ENCODE peak calls at places on chromosomes 3 and 15, in eight cellular contexts. Z is astrocyte of the spinal cord, D is psoas muscle, O is A549, W is adrenal gland, H is choroid plexus epithelial cell, V is heart left ventricle, X is HFF-Myc. K is an unnamed sample.

GRCh38 chr3:141610993-141611392 is 124.2 kb downstream of the RASA2 start:
- DNase-seq in Z (no peak), D (no peak), O (no peak), W (no peak), H (no peak), V (no peak), X (no peak), K (no peak)

GRCh38 chr15:67813104-67813634 is 12.1 kb upstream of the SKOR1 start:
- DNase-seq in Z (no peak), D (no peak), O (no peak), W (no peak), H (no peak), V (no peak), X (no peak), K (no peak)

GRCh38 chr15:92881838-92882696 is 18.1 kb upstream of the CHD2 start:
- DNase-seq in Z (peak; percentile 100), D (peak; percentile 99), O (peak; percentile 99), W (peak; percentile 98), H (peak; percentile 100), V (peak; percentile 99), X (peak; percentile 99), K (peak; percentile 100)

GRCh38 chr3:141840737-141841544 is 35.5 kb upstream of the ATP1B3 start:
- DNase-seq in Z (peak; percentile 76), D (no peak), O (no peak), W (no peak), H (peak; percentile 6), V (no peak), X (no peak), K (peak; percentile 86)

GRCh38 chr3:27279153-27279552 is 90.0 kb downstream of the NEK10 start:
- DNase-seq in Z (peak; percentile 14), D (no peak), O (no peak), W (no peak), H (peak; percentile 58), V (no peak), X (no peak), K (peak; percentile 45)

GRCh38 chr3:73080201-73080966 is 18.9 kb downstream of the EBLN2 start:
- DNase-seq in Z (no peak), D (no peak), O (no peak), W (no peak), H (no peak), V (no peak), X (no peak), K (no peak)

GRCh38 chr3:47890832-47891620 is 88.1 kb downstream of the DHX30 start:
- DNase-seq in Z (no peak), D (peak; percentile 40), O (no peak), W (no peak), H (no peak), V (no peak), X (no peak), K (peak; percentile 24)

GRCh38 chr3:184679056-184679502 is 32.8 kb downstream of the MAGEF1 start:
- DNase-seq in Z (no peak), D (peak; percentile 62), O (no peak), W (no peak), H (peak; percentile 20), V (peak; percentile 84), X (no peak), K (peak; percentile 6)

GRCh38 chr3:50194903-50195500 is 3.6 kb downstream of the GNAT1 start:
- DNase-seq in Z (no peak), D (no peak), O (no peak), W (no peak), H (no peak), V (no peak), X (no peak), K (peak; percentile 11)

GRCh38 chr15:92018535-92019239 is 165.2 kb downstream of the SLCO3A1 start:
- DNase-seq in Z (no peak), D (no peak), O (no peak), W (no peak), H (no peak), V (peak; percentile 59), X (no peak), K (no peak)

GRCh38 chr15:80991446-80991845 is 1.8 kb upstream of the MESD start:
- DNase-seq in Z (no peak), D (peak; percentile 61), O (no peak), W (no peak), H (peak; percentile 72), V (no peak), X (no peak), K (peak; percentile 85)

GRCh38 chr3:109559389-109559788 is 222.0 kb upstream of the DPPA4 start:
- DNase-seq in Z (no peak), D (no peak), O (no peak), W (no peak), H (no peak), V (no peak), X (no peak), K (no peak)

GRCh38 chr3:170470063-170471006 is 51.7 kb downstream of the CLDN11 start:
- DNase-seq in Z (peak; percentile 65), D (no peak), O (no peak), W (no peak), H (peak; percentile 65), V (no peak), X (peak; percentile 67), K (peak; percentile 22)

GRCh38 chr3:143166376-143166775 is 46.8 kb downstream of the CHST2 start:
- DNase-seq in Z (no peak), D (no peak), O (no peak), W (no peak), H (peak; percentile 35), V (no peak), X (no peak), K (no peak)

GRCh38 chr15:90221251-90221900 is 12.4 kb downstream of the CIB1 start:
- DNase-seq in Z (peak; percentile 74), D (peak; percentile 63), O (peak; percentile 95), W (peak; percentile 84), H (peak; percentile 87), V (peak; percentile 83), X (no peak), K (peak; percentile 96)

GRCh38 chr15:39320886-39321285 is 260.0 kb upstream of the THBS1 start:
- DNase-seq in Z (no peak), D (no peak), O (no peak), W (no peak), H (no peak), V (no peak), X (no peak), K (no peak)

GRCh38 chr15:93982226-93982641 is 249.1 kb upstream of the MCTP2 start:
- DNase-seq in Z (no peak), D (peak; percentile 33), O (no peak), W (no peak), H (no peak), V (no peak), X (peak; percentile 69), K (no peak)

GRCh38 chr3:64972793-64973192 is 285.0 kb upstream of the ADAMTS9 start:
- DNase-seq in Z (peak; percentile 71), D (no peak), O (no peak), W (no peak), H (peak; percentile 38), V (no peak), X (no peak), K (no peak)

GRCh38 chr3:45841380-45841700 is 579 bp downstream of the LZTFL1 start:
- DNase-seq in Z (peak; percentile 20), D (peak; percentile 7), O (no peak), W (no peak), H (peak; percentile 33), V (no peak), X (no peak), K (peak; percentile 36)

GRCh38 chr3:159185443-159186050 is 383.7 kb downstream of the MFSD1 start:
- DNase-seq in Z (no peak), D (no peak), O (no peak), W (no peak), H (no peak), V (no peak), X (no peak), K (no peak)
- TF ChIP-seq CTCF in Z (no peak), D (no peak), O (no peak), W (no peak), H (no peak), V (no peak), X (no peak), K (no peak)

DNA sequence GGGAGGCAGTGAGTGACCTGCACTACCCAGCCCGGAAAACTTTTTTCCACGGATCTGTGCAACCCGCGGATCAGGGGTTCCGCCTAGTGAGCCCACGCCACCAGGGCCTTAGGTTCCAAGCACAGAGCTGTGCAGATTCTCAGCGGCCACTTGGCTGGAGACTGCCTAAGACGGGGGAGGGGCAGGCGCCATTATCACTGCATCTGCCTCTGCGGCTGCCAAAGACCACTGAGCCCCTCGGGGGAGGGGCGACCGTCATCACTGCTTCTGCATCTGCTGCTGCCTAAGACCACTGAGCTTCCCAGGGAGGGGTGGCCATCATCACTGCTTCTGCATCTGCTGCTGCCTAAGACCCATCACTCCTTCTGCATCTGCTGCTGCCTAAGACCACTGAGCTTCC is 460.2 kb downstream of the OCA2 start:
- DNase-seq in Z (no peak), D (no peak), O (no peak), W (no peak), H (no peak), V (no peak), X (no peak), K (no peak)
- H3K4me3 ChIP-seq in Z (no peak overlapping the region), D (no peak overlapping the region), O (no peak overlapping the region), W (no peak overlapping the region), H (no peak overlapping the region), V (no peak overlapping the region), X (no peak overlapping the region), K (no peak overlapping the region)

GRCh38 chr3:113623324-113623723 is 73.1 kb downstream of the USF3 start:
- DNase-seq in Z (no peak), D (no peak), O (no peak), W (no peak), H (no peak), V (peak; percentile 55), X (no peak), K (no peak)
- TF ChIP-seq CTCF in Z (peak; percentile 23), D (no peak), O (peak; percentile 13), W (no peak), H (peak; percentile 46), V (no peak), X (no peak), K (peak; percentile 13)

GRCh38 chr3:37171144-37171543 is 3.2 kb downstream of the LRRFIP2 start:
- DNase-seq in Z (no peak), D (peak; percentile 29), O (no peak), W (no peak), H (no peak), V (peak; percentile 51), X (no peak), K (no peak)

GRCh38 chr3:37168896-37169295 is 5.5 kb downstream of the LRRFIP2 start:
- DNase-seq in Z (no peak), D (no peak), O (no peak), W (no peak), H (no peak), V (no peak), X (no peak), K (no peak)

GRCh38 chr3:37170097-37170496 is 4.3 kb downstream of the LRRFIP2 start:
- DNase-seq in Z (no peak), D (no peak), O (no peak), W (no peak), H (peak; percentile 43), V (no peak), X (no peak), K (no peak)

GRCh38 chr3:37173806-37174205 is 576 bp downstream of the LRRFIP2 start:
- DNase-seq in Z (no peak), D (no peak), O (no peak), W (no peak), H (no peak), V (no peak), X (no peak), K (peak; percentile 36)

DNA sequence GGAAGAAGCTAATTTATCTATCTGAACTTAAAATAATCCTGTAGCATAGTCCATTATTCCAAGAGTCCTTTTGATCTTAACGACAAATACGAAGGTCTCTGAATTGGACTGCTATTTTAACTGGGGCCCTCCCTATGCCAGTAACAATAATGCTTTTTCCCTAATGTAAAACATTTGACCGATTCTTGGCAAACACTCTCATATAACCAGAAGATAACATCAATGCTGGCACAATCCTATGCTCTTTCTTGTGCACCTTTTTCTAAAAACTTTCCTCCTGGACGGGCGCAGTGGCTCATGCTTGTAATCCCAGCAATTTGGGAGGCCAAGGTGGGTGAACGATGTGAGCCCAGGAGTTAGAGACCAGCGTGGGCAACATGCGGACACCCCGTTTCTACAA is 3.9 kb downstream of the LRRFIP2 start:
- DNase-seq in Z (no peak), D (no peak), O (no peak), W (no peak), H (no peak), V (no peak), X (no peak), K (no peak)
- H3K4me3 ChIP-seq in Z (no peak overlapping the region), D (no peak overlapping the region), O (no peak overlapping the region), W (no peak overlapping the region), H (no peak overlapping the region), V (no peak overlapping the region), X (no peak overlapping the region), K (no peak overlapping the region)